ENCODE peak calls at places on chromosomes 4 and X, in five cellular contexts. One of them, this sample, is unnamed. For H3K27me3 and H3K4me1, the result is how much of the 10 kb centered on the place peaks cover.

GRCh38 chr4:26127851-26128337 is 192.9 kb upstream of the RBPJ start:
- DNase-seq in endothelial cell of umbilical vein: no peak
- DNase-seq in H9: no peak
- DNase-seq in esophagus squamous epithelium: no peak
- DNase-seq in sigmoid colon: no peak
- DNase-seq in this sample: no peak

GRCh38 chr4:7286798-7287197 is 94.5 kb downstream of the SORCS2 start:
- DNase-seq in H9: no peak
- DNase-seq in endothelial cell of umbilical vein: no peak
- DNase-seq in sigmoid colon: no peak
- DNase-seq in esophagus squamous epithelium: no peak
- DNase-seq in this sample: no peak

GRCh38 chrX:140360284-140360683 is 144.6 kb downstream of the SOX3 start:
- DNase-seq in endothelial cell of umbilical vein: no peak
- DNase-seq in H9: no peak
- DNase-seq in esophagus squamous epithelium: no peak
- DNase-seq in sigmoid colon: no peak
- DNase-seq in this sample: no peak

GRCh38 chrX:103415528-103415927 is 39.2 kb downstream of the BEX3 start:
- DNase-seq in esophagus squamous epithelium: no peak
- DNase-seq in endothelial cell of umbilical vein: no peak
- DNase-seq in sigmoid colon: no peak
- DNase-seq in H9: no peak
- DNase-seq in this sample: no peak

GRCh38 chrX:9759340-9759739 is 6.3 kb downstream of the GPR143 start:
- DNase-seq in endothelial cell of umbilical vein: no peak
- DNase-seq in H9: no peak
- DNase-seq in sigmoid colon: no peak
- DNase-seq in esophagus squamous epithelium: no peak
- DNase-seq in this sample: no peak

GRCh38 chrX:17944833-17945497 is 83.9 kb upstream of the RAI2 start:
- DNase-seq in esophagus squamous epithelium: no peak
- DNase-seq in H9: no peak
- DNase-seq in sigmoid colon: no peak
- DNase-seq in endothelial cell of umbilical vein: peak
- DNase-seq in this sample: no peak

GRCh38 chr4:147831452-147832192 is 99.7 kb downstream of the ARHGAP10 start:
- DNase-seq in sigmoid colon: peak
- DNase-seq in H9: no peak
- DNase-seq in esophagus squamous epithelium: no peak
- DNase-seq in endothelial cell of umbilical vein: peak
- DNase-seq in this sample: no peak

GRCh38 chrX:16188687-16189086 is 21.4 kb downstream of the MAGEB17 start:
- DNase-seq in esophagus squamous epithelium: no peak
- DNase-seq in H9: no peak
- DNase-seq in endothelial cell of umbilical vein: peak
- DNase-seq in sigmoid colon: no peak
- DNase-seq in this sample: no peak

GRCh38 chrX:76183289-76184057 is 10.6 kb downstream of the PBDC1 start:
- DNase-seq in esophagus squamous epithelium: no peak
- DNase-seq in endothelial cell of umbilical vein: no peak
- DNase-seq in H9: no peak
- DNase-seq in sigmoid colon: no peak
- DNase-seq in this sample: no peak

GRCh38 chrX:40175416-40176255 is 77.9 kb upstream of the BCOR start:
- DNase-seq in H9: peak
- DNase-seq in endothelial cell of umbilical vein: peak
- DNase-seq in esophagus squamous epithelium: peak
- DNase-seq in sigmoid colon: peak
- DNase-seq in this sample: peak

GRCh38 chr4:53651142-53651720 is 59.9 kb upstream of the LNX1 start:
- DNase-seq in H9: no peak
- DNase-seq in esophagus squamous epithelium: no peak
- DNase-seq in endothelial cell of umbilical vein: no peak
- DNase-seq in sigmoid colon: no peak
- DNase-seq in this sample: no peak

GRCh38 chr4:37737456-37737855 is 51.3 kb upstream of the RELL1 start:
- DNase-seq in H9: no peak
- DNase-seq in esophagus squamous epithelium: no peak
- DNase-seq in endothelial cell of umbilical vein: no peak
- DNase-seq in sigmoid colon: no peak
- DNase-seq in this sample: no peak

GRCh38 chrX:5842601-5843000 is 386.1 kb downstream of the NLGN4X start:
- DNase-seq in H9: no peak
- DNase-seq in endothelial cell of umbilical vein: no peak
- DNase-seq in sigmoid colon: no peak
- DNase-seq in esophagus squamous epithelium: no peak
- DNase-seq in this sample: no peak

GRCh38 chr4:64584981-64585557 is 175.8 kb upstream of the TECRL start:
- DNase-seq in endothelial cell of umbilical vein: peak
- DNase-seq in H9: no peak
- DNase-seq in esophagus squamous epithelium: no peak
- DNase-seq in sigmoid colon: no peak
- DNase-seq in this sample: no peak

GRCh38 chr4:80007745-80008149 is 65.3 kb downstream of the ANTXR2 start:
- DNase-seq in sigmoid colon: no peak
- DNase-seq in endothelial cell of umbilical vein: peak
- DNase-seq in H9: no peak
- DNase-seq in esophagus squamous epithelium: no peak
- DNase-seq in this sample: no peak

GRCh38 chrX:20974326-20974725 is 399.9 kb upstream of the CNKSR2 start:
- DNase-seq in H9: no peak
- DNase-seq in endothelial cell of umbilical vein: no peak
- DNase-seq in sigmoid colon: no peak
- DNase-seq in esophagus squamous epithelium: no peak
- DNase-seq in this sample: no peak

GRCh38 chr4:124177647-124178425 is 534.7 kb downstream of the ANKRD50 start:
- DNase-seq in endothelial cell of umbilical vein: peak
- DNase-seq in H9: no peak
- DNase-seq in sigmoid colon: no peak
- DNase-seq in esophagus squamous epithelium: no peak
- DNase-seq in this sample: no peak

GRCh38 chr4:109671350-109671749 is 31.9 kb downstream of the CASP6 start:
- DNase-seq in esophagus squamous epithelium: no peak
- DNase-seq in endothelial cell of umbilical vein: no peak
- DNase-seq in H9: no peak
- DNase-seq in sigmoid colon: no peak
- DNase-seq in this sample: no peak

GRCh38 chrX:8084023-8084422 is 87.0 kb downstream of the VCX2 start:
- DNase-seq in H9: no peak
- DNase-seq in esophagus squamous epithelium: no peak
- DNase-seq in sigmoid colon: no peak
- DNase-seq in endothelial cell of umbilical vein: no peak
- DNase-seq in this sample: no peak

GRCh38 chr4:153188966-153189801 is 15.1 kb upstream of the TRIM2 start:
- DNase-seq in H9: no peak
- DNase-seq in sigmoid colon: peak
- DNase-seq in esophagus squamous epithelium: no peak
- DNase-seq in endothelial cell of umbilical vein: no peak
- DNase-seq in this sample: no peak

GRCh38 chr4:39134674-39135073 is 47.7 kb upstream of the WDR19 start:
- DNase-seq in sigmoid colon: no peak
- DNase-seq in esophagus squamous epithelium: no peak
- DNase-seq in H9: no peak
- DNase-seq in endothelial cell of umbilical vein: peak
- DNase-seq in this sample: no peak

GRCh38 chr4:141339386-141339785 is 118.7 kb downstream of the ZNF330 start:
- DNase-seq in endothelial cell of umbilical vein: no peak
- DNase-seq in H9: no peak
- DNase-seq in sigmoid colon: no peak
- DNase-seq in esophagus squamous epithelium: no peak
- DNase-seq in this sample: no peak

GRCh38 chr4:120842046-120842445 is 80.5 kb downstream of the PRDM5 start:
- DNase-seq in sigmoid colon: no peak
- DNase-seq in H9: no peak
- DNase-seq in endothelial cell of umbilical vein: peak
- DNase-seq in esophagus squamous epithelium: no peak
- DNase-seq in this sample: no peak

GRCh38 chr4:153428816-153429592 is 37.2 kb upstream of the TMEM131L start:
- DNase-seq in endothelial cell of umbilical vein: no peak
- DNase-seq in sigmoid colon: peak
- DNase-seq in H9: no peak
- DNase-seq in esophagus squamous epithelium: no peak
- DNase-seq in this sample: no peak

GRCh38 chrX:49001521-49002090 is 458 bp downstream of the GRIPAP1 start:
- DNase-seq in sigmoid colon: no peak
- DNase-seq in esophagus squamous epithelium: no peak
- DNase-seq in endothelial cell of umbilical vein: peak
- DNase-seq in H9: peak
- DNase-seq in this sample: no peak

GRCh38 chr4:108140328-108140727 is 28.4 kb downstream of the LEF1 start:
- DNase-seq in endothelial cell of umbilical vein: no peak
- DNase-seq in H9: no peak
- DNase-seq in esophagus squamous epithelium: no peak
- DNase-seq in sigmoid colon: no peak
- DNase-seq in this sample: no peak

GRCh38 chr4:159273841-159274240 is 171.0 kb downstream of the RAPGEF2 start:
- DNase-seq in H9: no peak
- DNase-seq in endothelial cell of umbilical vein: no peak
- DNase-seq in esophagus squamous epithelium: no peak
- DNase-seq in sigmoid colon: no peak
- DNase-seq in this sample: no peak

GRCh38 chrX:78746496-78746895 is 1.0 kb upstream of the LPAR4 start:
- DNase-seq in endothelial cell of umbilical vein: no peak
- DNase-seq in esophagus squamous epithelium: no peak
- DNase-seq in sigmoid colon: no peak
- DNase-seq in H9: peak
- DNase-seq in this sample: no peak

GRCh38 chrX:46295963-46296362 is 249.3 kb downstream of the ZNF674 start:
- DNase-seq in endothelial cell of umbilical vein: no peak
- DNase-seq in esophagus squamous epithelium: no peak
- DNase-seq in sigmoid colon: no peak
- DNase-seq in H9: no peak
- DNase-seq in this sample: no peak

GRCh38 chr4:145679991-145680455 is at the start of gene C4orf51:
- DNase-seq in H9: no peak
- DNase-seq in esophagus squamous epithelium: no peak
- DNase-seq in endothelial cell of umbilical vein: peak
- DNase-seq in sigmoid colon: no peak
- DNase-seq in this sample: no peak

GRCh38 chr4:123014038-123014437 is 91.6 kb upstream of the NUDT6 start:
- DNase-seq in H9: no peak
- DNase-seq in esophagus squamous epithelium: no peak
- DNase-seq in sigmoid colon: no peak
- DNase-seq in endothelial cell of umbilical vein: no peak
- DNase-seq in this sample: no peak

GRCh38 chrX:74924449-74925209 is 623 bp downstream of the NEXMIF start:
- DNase-seq in H9: peak
- DNase-seq in endothelial cell of umbilical vein: peak
- DNase-seq in esophagus squamous epithelium: no peak
- DNase-seq in sigmoid colon: peak
- DNase-seq in this sample: no peak

DNA sequence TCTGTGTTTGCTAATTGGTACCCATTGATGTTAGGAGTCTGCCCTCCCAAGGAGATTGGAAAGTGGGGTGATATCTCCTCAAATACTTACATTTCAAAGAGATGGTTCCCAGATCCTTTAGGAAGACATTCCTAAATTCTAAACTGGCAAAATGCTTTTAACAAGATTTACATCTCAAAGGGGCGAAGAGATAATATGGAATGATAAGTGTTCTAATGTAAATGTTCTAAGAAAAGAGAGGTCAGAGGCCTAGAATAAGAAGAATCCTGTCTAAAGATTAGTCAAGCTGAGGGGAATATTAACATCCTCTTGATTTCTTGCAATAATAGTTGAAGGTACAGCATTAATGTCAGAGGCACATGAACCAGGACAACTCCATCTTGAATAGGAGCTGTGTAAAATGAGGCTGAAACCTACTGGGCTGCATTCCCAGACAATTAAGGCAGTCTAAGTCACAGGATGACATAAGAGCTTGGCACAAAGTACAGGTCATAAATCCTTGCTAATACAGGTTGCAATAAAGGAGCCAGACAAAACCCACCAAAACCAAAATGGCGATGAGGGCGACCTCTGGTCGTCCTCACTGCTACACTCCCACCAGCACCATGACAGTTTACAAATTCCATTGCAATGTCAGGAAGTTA is 2248.1 kb downstream of the ARAP2 start:
- DNase-seq in sigmoid colon: no peak
- DNase-seq in esophagus squamous epithelium: no peak
- DNase-seq in endothelial cell of umbilical vein: no peak
- DNase-seq in H9: no peak
- DNase-seq in this sample: no peak
- H3K27me3 ChIP-seq in sigmoid colon: under half
- H3K27me3 ChIP-seq in esophagus squamous epithelium: under half
- H3K27me3 ChIP-seq in endothelial cell of umbilical vein: under half
- H3K27me3 ChIP-seq in H9: under half
- H3K27me3 ChIP-seq in this sample: under half

DNA sequence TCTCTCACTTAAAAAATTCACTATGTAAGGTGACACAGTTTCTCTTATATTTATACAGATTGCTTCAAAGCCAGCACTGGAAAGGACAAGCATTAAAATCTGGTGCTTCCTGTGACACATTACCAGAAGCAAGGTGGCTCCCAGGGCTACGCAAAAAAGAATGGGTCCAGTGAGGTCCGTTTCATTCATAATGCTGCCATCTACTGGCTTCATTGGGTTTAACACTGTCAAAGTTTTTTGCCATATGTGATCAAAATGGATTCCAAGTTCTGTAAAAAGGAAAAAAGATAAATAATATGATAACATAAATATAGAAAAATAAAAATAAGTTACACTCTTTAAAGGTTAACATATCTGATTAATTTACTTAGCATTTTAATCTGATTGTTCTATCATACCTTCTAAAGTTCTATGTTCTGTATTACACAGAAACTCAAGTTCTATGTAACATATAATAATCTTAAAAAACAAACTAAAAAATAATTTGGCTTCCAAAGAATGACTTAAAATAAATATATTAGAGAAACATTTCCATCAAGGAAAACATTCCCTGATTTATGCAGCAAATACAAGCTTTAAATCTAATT is 22.1 kb downstream of the YIPF7 start:
- DNase-seq in endothelial cell of umbilical vein: peak
- DNase-seq in esophagus squamous epithelium: no peak
- DNase-seq in sigmoid colon: no peak
- DNase-seq in H9: peak
- DNase-seq in this sample: no peak
- H3K4me1 ChIP-seq in endothelial cell of umbilical vein: under half
- H3K4me1 ChIP-seq in esophagus squamous epithelium: under half
- H3K4me1 ChIP-seq in sigmoid colon: under half
- H3K4me1 ChIP-seq in H9: under half
- H3K4me1 ChIP-seq in this sample: under half

GRCh38 chr4:8852118-8852704 is 19.4 kb downstream of the HMX1 start:
- DNase-seq in H9: no peak
- DNase-seq in esophagus squamous epithelium: no peak
- DNase-seq in endothelial cell of umbilical vein: no peak
- DNase-seq in sigmoid colon: no peak
- DNase-seq in this sample: no peak
- H3K27me3 ChIP-seq in H9: under half
- H3K27me3 ChIP-seq in esophagus squamous epithelium: under half
- H3K27me3 ChIP-seq in endothelial cell of umbilical vein: under half
- H3K27me3 ChIP-seq in sigmoid colon: half or more
- H3K27me3 ChIP-seq in this sample: under half

DNA sequence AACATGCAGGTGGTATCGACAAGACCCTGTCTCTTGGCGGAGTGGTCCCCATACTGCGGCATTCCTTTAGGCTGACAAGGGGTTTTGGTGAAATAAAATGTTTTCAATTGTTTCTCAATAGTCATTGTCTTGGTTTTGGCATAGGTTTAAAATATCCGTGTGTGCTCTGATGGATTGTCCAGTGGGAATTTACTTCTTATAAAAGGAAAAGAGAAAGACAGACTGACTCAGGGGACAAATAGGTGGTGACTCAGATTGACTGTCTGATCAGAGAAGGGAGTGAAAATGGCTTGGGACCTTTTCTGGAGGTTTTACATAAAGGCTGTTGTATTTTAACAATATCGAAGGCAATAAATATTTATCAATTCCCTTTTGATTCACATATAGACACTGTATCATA is 129.8 kb downstream of the SORBS2 start:
- DNase-seq in H9: no peak
- DNase-seq in esophagus squamous epithelium: no peak
- DNase-seq in sigmoid colon: no peak
- DNase-seq in endothelial cell of umbilical vein: peak
- DNase-seq in this sample: no peak
- H3K4me1 ChIP-seq in H9: under half
- H3K4me1 ChIP-seq in esophagus squamous epithelium: under half
- H3K4me1 ChIP-seq in sigmoid colon: under half
- H3K4me1 ChIP-seq in endothelial cell of umbilical vein: under half
- H3K4me1 ChIP-seq in this sample: under half

This sample was measured in vagina.